ENCODE peak calls at places on chromosomes 1 and 21, in nine cellular contexts. One of them, this sample, is unnamed.

GRCh38 chr1:67791686-67792475 is 41.4 kb downstream of the GNG12 start:
- DNase-seq in activated CD4-positive, alpha-beta T cell treated with anti-CD3 and anti-CD28 coated beads for 48 hours: no peak
- DNase-seq in activated naive CD4-positive, alpha-beta T cell treated with Interleukin-2 at 50 U/mL for 16 hours: no peak
- DNase-seq in kidney: no peak
- DNase-seq in activated naive CD8-positive, alpha-beta T cell treated with anti-CD3 and anti-CD28 coated beads, Interleukin-2, amount 50 U/mL, for 24 hours: no peak
- DNase-seq in foreskin fibroblast: peak
- DNase-seq in neural crest cell: no peak
- DNase-seq in uterus: peak
- DNase-seq in pons: no peak
- DNase-seq in this sample: no peak

GRCh38 chr1:114510235-114511047 is 562 bp downstream of the TRIM33 start:
- DNase-seq in activated CD4-positive, alpha-beta T cell treated with anti-CD3 and anti-CD28 coated beads for 48 hours: peak
- DNase-seq in activated naive CD4-positive, alpha-beta T cell treated with Interleukin-2 at 50 U/mL for 16 hours: peak
- DNase-seq in kidney: peak
- DNase-seq in activated naive CD8-positive, alpha-beta T cell treated with anti-CD3 and anti-CD28 coated beads, Interleukin-2, amount 50 U/mL, for 24 hours: peak
- DNase-seq in foreskin fibroblast: peak
- DNase-seq in neural crest cell: peak
- DNase-seq in uterus: no peak
- DNase-seq in pons: no peak
- DNase-seq in this sample: peak

GRCh38 chr1:167328762-167329483 is 108.2 kb downstream of the POU2F1 start:
- DNase-seq in activated CD4-positive, alpha-beta T cell treated with anti-CD3 and anti-CD28 coated beads for 48 hours: no peak
- DNase-seq in activated naive CD4-positive, alpha-beta T cell treated with Interleukin-2 at 50 U/mL for 16 hours: no peak
- DNase-seq in kidney: no peak
- DNase-seq in activated naive CD8-positive, alpha-beta T cell treated with anti-CD3 and anti-CD28 coated beads, Interleukin-2, amount 50 U/mL, for 24 hours: no peak
- DNase-seq in foreskin fibroblast: peak
- DNase-seq in neural crest cell: peak
- DNase-seq in uterus: no peak
- DNase-seq in pons: peak
- DNase-seq in this sample: no peak

GRCh38 chr1:46603858-46604549 is at the start of gene MKNK1:
- DNase-seq in activated CD4-positive, alpha-beta T cell treated with anti-CD3 and anti-CD28 coated beads for 48 hours: peak
- DNase-seq in activated naive CD4-positive, alpha-beta T cell treated with Interleukin-2 at 50 U/mL for 16 hours: peak
- DNase-seq in kidney: peak
- DNase-seq in activated naive CD8-positive, alpha-beta T cell treated with anti-CD3 and anti-CD28 coated beads, Interleukin-2, amount 50 U/mL, for 24 hours: peak
- DNase-seq in foreskin fibroblast: peak
- DNase-seq in neural crest cell: peak
- DNase-seq in uterus: peak
- DNase-seq in pons: peak
- DNase-seq in this sample: peak

GRCh38 chr1:184691719-184692324 is 62.8 kb downstream of the EDEM3 start:
- DNase-seq in activated CD4-positive, alpha-beta T cell treated with anti-CD3 and anti-CD28 coated beads for 48 hours: no peak
- DNase-seq in activated naive CD4-positive, alpha-beta T cell treated with Interleukin-2 at 50 U/mL for 16 hours: no peak
- DNase-seq in kidney: no peak
- DNase-seq in activated naive CD8-positive, alpha-beta T cell treated with anti-CD3 and anti-CD28 coated beads, Interleukin-2, amount 50 U/mL, for 24 hours: no peak
- DNase-seq in foreskin fibroblast: peak
- DNase-seq in neural crest cell: no peak
- DNase-seq in uterus: no peak
- DNase-seq in pons: peak
- DNase-seq in this sample: no peak

GRCh38 chr1:35062518-35063196 is 16.5 kb upstream of the ZMYM1 start:
- DNase-seq in activated CD4-positive, alpha-beta T cell treated with anti-CD3 and anti-CD28 coated beads for 48 hours: no peak
- DNase-seq in activated naive CD4-positive, alpha-beta T cell treated with Interleukin-2 at 50 U/mL for 16 hours: no peak
- DNase-seq in kidney: no peak
- DNase-seq in activated naive CD8-positive, alpha-beta T cell treated with anti-CD3 and anti-CD28 coated beads, Interleukin-2, amount 50 U/mL, for 24 hours: no peak
- DNase-seq in foreskin fibroblast: peak
- DNase-seq in neural crest cell: no peak
- DNase-seq in uterus: no peak
- DNase-seq in pons: peak
- DNase-seq in this sample: no peak

GRCh38 chr1:209714338-209714737 is 9.7 kb downstream of the HSD11B1 start:
- DNase-seq in activated CD4-positive, alpha-beta T cell treated with anti-CD3 and anti-CD28 coated beads for 48 hours: no peak
- DNase-seq in activated naive CD4-positive, alpha-beta T cell treated with Interleukin-2 at 50 U/mL for 16 hours: no peak
- DNase-seq in kidney: no peak
- DNase-seq in activated naive CD8-positive, alpha-beta T cell treated with anti-CD3 and anti-CD28 coated beads, Interleukin-2, amount 50 U/mL, for 24 hours: no peak
- DNase-seq in foreskin fibroblast: no peak
- DNase-seq in neural crest cell: no peak
- DNase-seq in uterus: no peak
- DNase-seq in pons: peak
- DNase-seq in this sample: no peak

GRCh38 chr1:30997463-30998057 is 68.0 kb downstream of the PUM1 start:
- DNase-seq in activated CD4-positive, alpha-beta T cell treated with anti-CD3 and anti-CD28 coated beads for 48 hours: no peak
- DNase-seq in activated naive CD4-positive, alpha-beta T cell treated with Interleukin-2 at 50 U/mL for 16 hours: no peak
- DNase-seq in kidney: no peak
- DNase-seq in activated naive CD8-positive, alpha-beta T cell treated with anti-CD3 and anti-CD28 coated beads, Interleukin-2, amount 50 U/mL, for 24 hours: no peak
- DNase-seq in foreskin fibroblast: no peak
- DNase-seq in neural crest cell: no peak
- DNase-seq in uterus: no peak
- DNase-seq in pons: no peak
- DNase-seq in this sample: no peak

GRCh38 chr1:204842892-204843291 is 27.8 kb upstream of the NFASC start:
- DNase-seq in activated CD4-positive, alpha-beta T cell treated with anti-CD3 and anti-CD28 coated beads for 48 hours: no peak
- DNase-seq in activated naive CD4-positive, alpha-beta T cell treated with Interleukin-2 at 50 U/mL for 16 hours: no peak
- DNase-seq in kidney: no peak
- DNase-seq in activated naive CD8-positive, alpha-beta T cell treated with anti-CD3 and anti-CD28 coated beads, Interleukin-2, amount 50 U/mL, for 24 hours: no peak
- DNase-seq in foreskin fibroblast: peak
- DNase-seq in neural crest cell: no peak
- DNase-seq in uterus: no peak
- DNase-seq in pons: peak
- DNase-seq in this sample: no peak

GRCh38 chr1:6445062-6445763 is 20.6 kb downstream of the ESPN start:
- DNase-seq in activated CD4-positive, alpha-beta T cell treated with anti-CD3 and anti-CD28 coated beads for 48 hours: peak
- DNase-seq in activated naive CD4-positive, alpha-beta T cell treated with Interleukin-2 at 50 U/mL for 16 hours: peak
- DNase-seq in kidney: peak
- DNase-seq in activated naive CD8-positive, alpha-beta T cell treated with anti-CD3 and anti-CD28 coated beads, Interleukin-2, amount 50 U/mL, for 24 hours: peak
- DNase-seq in foreskin fibroblast: peak
- DNase-seq in neural crest cell: no peak
- DNase-seq in uterus: no peak
- DNase-seq in pons: no peak
- DNase-seq in this sample: no peak

GRCh38 chr21:34333150-34333739 is 30.6 kb upstream of the KCNE2 start:
- DNase-seq in activated CD4-positive, alpha-beta T cell treated with anti-CD3 and anti-CD28 coated beads for 48 hours: no peak
- DNase-seq in activated naive CD4-positive, alpha-beta T cell treated with Interleukin-2 at 50 U/mL for 16 hours: no peak
- DNase-seq in kidney: no peak
- DNase-seq in activated naive CD8-positive, alpha-beta T cell treated with anti-CD3 and anti-CD28 coated beads, Interleukin-2, amount 50 U/mL, for 24 hours: no peak
- DNase-seq in foreskin fibroblast: peak
- DNase-seq in neural crest cell: no peak
- DNase-seq in uterus: no peak
- DNase-seq in pons: peak
- DNase-seq in this sample: no peak

GRCh38 chr1:90314533-90314932 is 319.6 kb downstream of the ZNF326 start:
- DNase-seq in activated CD4-positive, alpha-beta T cell treated with anti-CD3 and anti-CD28 coated beads for 48 hours: no peak
- DNase-seq in activated naive CD4-positive, alpha-beta T cell treated with Interleukin-2 at 50 U/mL for 16 hours: no peak
- DNase-seq in kidney: peak
- DNase-seq in activated naive CD8-positive, alpha-beta T cell treated with anti-CD3 and anti-CD28 coated beads, Interleukin-2, amount 50 U/mL, for 24 hours: no peak
- DNase-seq in foreskin fibroblast: no peak
- DNase-seq in neural crest cell: no peak
- DNase-seq in uterus: no peak
- DNase-seq in pons: no peak
- DNase-seq in this sample: no peak

GRCh38 chr1:112982328-112982727 is 26.3 kb upstream of the SLC16A1 start:
- DNase-seq in activated CD4-positive, alpha-beta T cell treated with anti-CD3 and anti-CD28 coated beads for 48 hours: no peak
- DNase-seq in activated naive CD4-positive, alpha-beta T cell treated with Interleukin-2 at 50 U/mL for 16 hours: no peak
- DNase-seq in kidney: no peak
- DNase-seq in activated naive CD8-positive, alpha-beta T cell treated with anti-CD3 and anti-CD28 coated beads, Interleukin-2, amount 50 U/mL, for 24 hours: no peak
- DNase-seq in foreskin fibroblast: no peak
- DNase-seq in neural crest cell: no peak
- DNase-seq in uterus: no peak
- DNase-seq in pons: no peak
- DNase-seq in this sample: no peak

GRCh38 chr1:209756608-209757445 is 974 bp downstream of the TRAF3IP3 start:
- DNase-seq in activated CD4-positive, alpha-beta T cell treated with anti-CD3 and anti-CD28 coated beads for 48 hours: peak
- DNase-seq in activated naive CD4-positive, alpha-beta T cell treated with Interleukin-2 at 50 U/mL for 16 hours: peak
- DNase-seq in kidney: no peak
- DNase-seq in activated naive CD8-positive, alpha-beta T cell treated with anti-CD3 and anti-CD28 coated beads, Interleukin-2, amount 50 U/mL, for 24 hours: peak
- DNase-seq in foreskin fibroblast: no peak
- DNase-seq in neural crest cell: no peak
- DNase-seq in uterus: no peak
- DNase-seq in pons: peak
- DNase-seq in this sample: peak

GRCh38 chr1:160169553-160170399 is 18.4 kb downstream of the ATP1A4 start:
- DNase-seq in activated CD4-positive, alpha-beta T cell treated with anti-CD3 and anti-CD28 coated beads for 48 hours: peak
- DNase-seq in activated naive CD4-positive, alpha-beta T cell treated with Interleukin-2 at 50 U/mL for 16 hours: no peak
- DNase-seq in kidney: no peak
- DNase-seq in activated naive CD8-positive, alpha-beta T cell treated with anti-CD3 and anti-CD28 coated beads, Interleukin-2, amount 50 U/mL, for 24 hours: peak
- DNase-seq in foreskin fibroblast: no peak
- DNase-seq in neural crest cell: peak
- DNase-seq in uterus: no peak
- DNase-seq in pons: no peak
- DNase-seq in this sample: peak

GRCh38 chr1:101683561-101683960 is 313.2 kb downstream of the OLFM3 start:
- DNase-seq in activated CD4-positive, alpha-beta T cell treated with anti-CD3 and anti-CD28 coated beads for 48 hours: no peak
- DNase-seq in activated naive CD4-positive, alpha-beta T cell treated with Interleukin-2 at 50 U/mL for 16 hours: no peak
- DNase-seq in kidney: no peak
- DNase-seq in activated naive CD8-positive, alpha-beta T cell treated with anti-CD3 and anti-CD28 coated beads, Interleukin-2, amount 50 U/mL, for 24 hours: no peak
- DNase-seq in foreskin fibroblast: no peak
- DNase-seq in neural crest cell: no peak
- DNase-seq in uterus: no peak
- DNase-seq in pons: no peak
- DNase-seq in this sample: no peak

GRCh38 chr21:28436286-28436932 is 556.3 kb downstream of the LTN1 start:
- DNase-seq in activated CD4-positive, alpha-beta T cell treated with anti-CD3 and anti-CD28 coated beads for 48 hours: no peak
- DNase-seq in activated naive CD4-positive, alpha-beta T cell treated with Interleukin-2 at 50 U/mL for 16 hours: no peak
- DNase-seq in kidney: no peak
- DNase-seq in activated naive CD8-positive, alpha-beta T cell treated with anti-CD3 and anti-CD28 coated beads, Interleukin-2, amount 50 U/mL, for 24 hours: no peak
- DNase-seq in foreskin fibroblast: peak
- DNase-seq in neural crest cell: no peak
- DNase-seq in uterus: peak
- DNase-seq in pons: no peak
- DNase-seq in this sample: no peak

GRCh38 chr1:165697881-165698842 is at the start of gene ALDH9A1:
- DNase-seq in activated CD4-positive, alpha-beta T cell treated with anti-CD3 and anti-CD28 coated beads for 48 hours: peak
- DNase-seq in activated naive CD4-positive, alpha-beta T cell treated with Interleukin-2 at 50 U/mL for 16 hours: peak
- DNase-seq in kidney: peak
- DNase-seq in activated naive CD8-positive, alpha-beta T cell treated with anti-CD3 and anti-CD28 coated beads, Interleukin-2, amount 50 U/mL, for 24 hours: peak
- DNase-seq in foreskin fibroblast: peak
- DNase-seq in neural crest cell: peak
- DNase-seq in uterus: peak
- DNase-seq in pons: peak
- DNase-seq in this sample: peak

GRCh38 chr1:29055160-29055559 is 68.5 kb downstream of the TMEM200B start:
- DNase-seq in activated CD4-positive, alpha-beta T cell treated with anti-CD3 and anti-CD28 coated beads for 48 hours: no peak
- DNase-seq in activated naive CD4-positive, alpha-beta T cell treated with Interleukin-2 at 50 U/mL for 16 hours: no peak
- DNase-seq in kidney: no peak
- DNase-seq in activated naive CD8-positive, alpha-beta T cell treated with anti-CD3 and anti-CD28 coated beads, Interleukin-2, amount 50 U/mL, for 24 hours: no peak
- DNase-seq in foreskin fibroblast: no peak
- DNase-seq in neural crest cell: no peak
- DNase-seq in uterus: no peak
- DNase-seq in pons: no peak
- DNase-seq in this sample: no peak

GRCh38 chr1:178353524-178353923 is 143.2 kb downstream of the CLEC20A start:
- DNase-seq in activated CD4-positive, alpha-beta T cell treated with anti-CD3 and anti-CD28 coated beads for 48 hours: no peak
- DNase-seq in activated naive CD4-positive, alpha-beta T cell treated with Interleukin-2 at 50 U/mL for 16 hours: no peak
- DNase-seq in kidney: no peak
- DNase-seq in activated naive CD8-positive, alpha-beta T cell treated with anti-CD3 and anti-CD28 coated beads, Interleukin-2, amount 50 U/mL, for 24 hours: no peak
- DNase-seq in foreskin fibroblast: no peak
- DNase-seq in neural crest cell: no peak
- DNase-seq in uterus: no peak
- DNase-seq in pons: no peak
- DNase-seq in this sample: no peak

GRCh38 chr1:205061665-205062069 is 18.7 kb downstream of the CNTN2 start:
- DNase-seq in activated CD4-positive, alpha-beta T cell treated with anti-CD3 and anti-CD28 coated beads for 48 hours: peak
- DNase-seq in activated naive CD4-positive, alpha-beta T cell treated with Interleukin-2 at 50 U/mL for 16 hours: peak
- DNase-seq in kidney: no peak
- DNase-seq in activated naive CD8-positive, alpha-beta T cell treated with anti-CD3 and anti-CD28 coated beads, Interleukin-2, amount 50 U/mL, for 24 hours: peak
- DNase-seq in foreskin fibroblast: peak
- DNase-seq in neural crest cell: peak
- DNase-seq in uterus: peak
- DNase-seq in pons: peak
- DNase-seq in this sample: peak

GRCh38 chr1:20678599-20678998 is 17.4 kb upstream of the DDOST start:
- DNase-seq in activated CD4-positive, alpha-beta T cell treated with anti-CD3 and anti-CD28 coated beads for 48 hours: no peak
- DNase-seq in activated naive CD4-positive, alpha-beta T cell treated with Interleukin-2 at 50 U/mL for 16 hours: no peak
- DNase-seq in kidney: no peak
- DNase-seq in activated naive CD8-positive, alpha-beta T cell treated with anti-CD3 and anti-CD28 coated beads, Interleukin-2, amount 50 U/mL, for 24 hours: no peak
- DNase-seq in foreskin fibroblast: no peak
- DNase-seq in neural crest cell: no peak
- DNase-seq in uterus: no peak
- DNase-seq in pons: peak
- DNase-seq in this sample: peak

GRCh38 chr1:232586679-232587078 is 43.3 kb downstream of the SIPA1L2 start:
- DNase-seq in activated CD4-positive, alpha-beta T cell treated with anti-CD3 and anti-CD28 coated beads for 48 hours: no peak
- DNase-seq in activated naive CD4-positive, alpha-beta T cell treated with Interleukin-2 at 50 U/mL for 16 hours: no peak
- DNase-seq in kidney: no peak
- DNase-seq in activated naive CD8-positive, alpha-beta T cell treated with anti-CD3 and anti-CD28 coated beads, Interleukin-2, amount 50 U/mL, for 24 hours: no peak
- DNase-seq in foreskin fibroblast: no peak
- DNase-seq in neural crest cell: no peak
- DNase-seq in uterus: no peak
- DNase-seq in pons: peak
- DNase-seq in this sample: no peak

GRCh38 chr1:29688477-29689365 is 452.4 kb downstream of the PTPRU start:
- DNase-seq in activated CD4-positive, alpha-beta T cell treated with anti-CD3 and anti-CD28 coated beads for 48 hours: peak
- DNase-seq in activated naive CD4-positive, alpha-beta T cell treated with Interleukin-2 at 50 U/mL for 16 hours: no peak
- DNase-seq in kidney: peak
- DNase-seq in activated naive CD8-positive, alpha-beta T cell treated with anti-CD3 and anti-CD28 coated beads, Interleukin-2, amount 50 U/mL, for 24 hours: no peak
- DNase-seq in foreskin fibroblast: peak
- DNase-seq in neural crest cell: no peak
- DNase-seq in uterus: no peak
- DNase-seq in pons: no peak
- DNase-seq in this sample: peak

GRCh38 chr1:151273924-151274466 is 8.1 kb upstream of the ZNF687 start:
- DNase-seq in activated CD4-positive, alpha-beta T cell treated with anti-CD3 and anti-CD28 coated beads for 48 hours: no peak
- DNase-seq in activated naive CD4-positive, alpha-beta T cell treated with Interleukin-2 at 50 U/mL for 16 hours: no peak
- DNase-seq in kidney: no peak
- DNase-seq in activated naive CD8-positive, alpha-beta T cell treated with anti-CD3 and anti-CD28 coated beads, Interleukin-2, amount 50 U/mL, for 24 hours: no peak
- DNase-seq in foreskin fibroblast: no peak
- DNase-seq in neural crest cell: no peak
- DNase-seq in uterus: no peak
- DNase-seq in pons: no peak
- DNase-seq in this sample: no peak

GRCh38 chr1:62964141-62964540 is 180.2 kb downstream of the ATG4C start:
- DNase-seq in activated CD4-positive, alpha-beta T cell treated with anti-CD3 and anti-CD28 coated beads for 48 hours: no peak
- DNase-seq in activated naive CD4-positive, alpha-beta T cell treated with Interleukin-2 at 50 U/mL for 16 hours: no peak
- DNase-seq in kidney: no peak
- DNase-seq in activated naive CD8-positive, alpha-beta T cell treated with anti-CD3 and anti-CD28 coated beads, Interleukin-2, amount 50 U/mL, for 24 hours: no peak
- DNase-seq in foreskin fibroblast: no peak
- DNase-seq in neural crest cell: no peak
- DNase-seq in uterus: no peak
- DNase-seq in pons: no peak
- DNase-seq in this sample: no peak

This sample was measured in T-helper 2 cell treated with Interferon-gamma antibody and Interleukin-4, amounts not matched to agents 5 μg/mL and 100 μg/mL, for 36 hours.